ENCODE peak calls at places on chromosomes 11 and 22, in four cellular contexts. C, O, Z and T are unnamed samples.

GRCh38 chr22:47006433-47006832 is 244.0 kb downstream of the TBC1D22A start:
- DNase-seq in Z (no peak), C (no peak), O (no peak), T (no peak)

GRCh38 chr22:35518781-35519180 is 21.9 kb upstream of the RASD2 start:
- DNase-seq in Z (no peak), O (no peak), C (no peak), T (no peak)

GRCh38 chr11:86499723-86500129 is 125.0 kb downstream of the CCDC81 start:
- DNase-seq in C (no peak), Z (no peak), O (no peak), T (no peak)

GRCh38 chr11:20762980-20763379 is 93.6 kb downstream of the NELL1 start:
- DNase-seq in Z (no peak), C (no peak), O (no peak), T (no peak)

GRCh38 chr11:103013426-103013825 is 57.9 kb upstream of the MMP13 start:
- DNase-seq in O (no peak), C (peak), Z (no peak), T (peak)

GRCh38 chr11:10623797-10624761 is 55.6 kb upstream of the LYVE1 start:
- DNase-seq in Z (peak), O (no peak), C (peak), T (peak)

GRCh38 chr11:104332110-104332509 is 168.2 kb upstream of the PDGFD start:
- DNase-seq in Z (no peak), C (no peak), O (no peak), T (no peak)

GRCh38 chr11:71305041-71305440 is 52.7 kb upstream of the SHANK2 start:
- DNase-seq in O (no peak), Z (no peak), C (no peak), T (no peak)

GRCh38 chr22:31289335-31289734 is 3.0 kb downstream of the PIK3IP1 start:
- DNase-seq in O (no peak), C (no peak), Z (no peak), T (no peak)

GRCh38 chr11:96341237-96342130 is 1.5 kb downstream of the MAML2 start:
- DNase-seq in C (peak), O (peak), Z (peak), T (peak)

GRCh38 chr11:26704249-26704648 is 17.6 kb downstream of the SLC5A12 start:
- DNase-seq in O (peak), Z (no peak), C (no peak), T (peak)

GRCh38 chr22:33883561-33883960 is 36.7 kb downstream of the LARGE1 start:
- DNase-seq in Z (no peak), C (no peak), O (peak), T (no peak)

GRCh38 chr11:12785901-12786300 is 111.7 kb downstream of the TEAD1 start:
- DNase-seq in C (no peak), Z (no peak), O (no peak), T (no peak)

GRCh38 chr11:17810736-17811135 is 76.2 kb downstream of the KCNC1 start:
- DNase-seq in Z (peak), O (peak), C (peak), T (peak)

GRCh38 chr11:69209936-69210659 is 54.4 kb downstream of the SMIM38 start:
- DNase-seq in C (no peak), Z (no peak), O (no peak), T (no peak)

GRCh38 chr11:8809185-8809584 is 101.8 kb upstream of the AKIP1 start:
- DNase-seq in C (no peak), O (peak), Z (peak), T (peak)

GRCh38 chr22:50277761-50278160 is 7.6 kb upstream of the MAPK11 start:
- DNase-seq in O (no peak), C (no peak), Z (no peak), T (no peak)

GRCh38 chr11:99505319-99505718 is 484.6 kb downstream of the CNTN5 start:
- DNase-seq in C (peak), O (no peak), Z (peak), T (peak)

GRCh38 chr11:10500757-10501684 is 40.0 kb downstream of the RNF141 start:
- DNase-seq in C (no peak), Z (no peak), O (no peak), T (no peak)

GRCh38 chr11:116364357-116364756 is 408.4 kb downstream of the BUD13 start:
- DNase-seq in C (no peak), Z (no peak), O (no peak), T (no peak)

GRCh38 chr22:44286673-44287072 is 26.1 kb downstream of the SHISAL1 start:
- DNase-seq in O (peak), C (no peak), Z (no peak), T (no peak)

GRCh38 chr22:23767673-23768548 is at the start of gene CHCHD10:
- DNase-seq in O (no peak), Z (peak), C (peak), T (peak)

GRCh38 chr22:25143161-25144076 is 56.2 kb upstream of the CRYBB3 start:
- DNase-seq in C (peak), Z (no peak), O (no peak), T (no peak)

GRCh38 chr11:111443640-111444039 is 64.6 kb upstream of the POU2AF1 start:
- DNase-seq in O (no peak), Z (no peak), C (no peak), T (no peak)

GRCh38 chr22:24592846-24593809 is at the start of gene LRRC75B:
- DNase-seq in Z (peak), C (peak), O (peak), T (peak)

GRCh38 chr11:36792870-36793541 is 195.0 kb upstream of the RAG2 start:
- DNase-seq in Z (peak), C (no peak), O (no peak), T (no peak)

GRCh38 chr11:36791957-36792356 is 193.9 kb upstream of the RAG2 start:
- DNase-seq in C (no peak), Z (no peak), O (no peak), T (no peak)

GRCh38 chr11:36790450-36790849 is 192.4 kb upstream of the RAG2 start:
- DNase-seq in Z (peak), O (no peak), C (no peak), T (no peak)

GRCh38 chr11:36793542-36793926 is 195.5 kb upstream of the RAG2 start:
- DNase-seq in Z (peak), O (no peak), C (no peak), T (no peak)
- TF ChIP-seq CTCF in Z (peak), O (no peak), C (peak), T (peak)

GRCh38 chr22:28802595-28803087 is 2.3 kb upstream of the XBP1 start:
- DNase-seq in Z (no peak), C (no peak), O (no peak), T (no peak)
- H3K4me3 ChIP-seq in Z (no peak), C (no peak), O (no peak), T (no peak)

GRCh38 chr11:43577566-43578264 is 102.8 kb upstream of the HSD17B12 start:
- DNase-seq in C (no peak), O (no peak), Z (no peak), T (no peak)

GRCh38 chr11:43580735-43581369 is 99.7 kb upstream of the HSD17B12 start:
- DNase-seq in C (no peak), Z (no peak), O (no peak), T (no peak)

GRCh38 chr11:43579919-43580276 is 100.6 kb upstream of the HSD17B12 start:
- DNase-seq in Z (no peak), C (no peak), O (no peak), T (no peak)

GRCh38 chr11:43578346-43579170 is 102.0 kb upstream of the HSD17B12 start:
- DNase-seq in C (peak), Z (peak), O (peak), T (peak)

GRCh38 chr11:43579171-43579918 is 101.2 kb upstream of the HSD17B12 start:
- DNase-seq in C (peak), Z (peak), O (peak), T (peak)
- TF ChIP-seq CTCF in C (peak), Z (peak), O (peak), T (peak)

GRCh38 chr11:95149659-95150294 is 60.1 kb downstream of the ENDOD1 start:
- DNase-seq in Z (no peak), O (peak), C (peak), T (peak)
- H3K4me3 ChIP-seq in Z (no peak), O (peak), C (no peak), T (no peak)

GRCh38 chr22:37776639-37777005 is 31.1 kb upstream of the GCAT start:
- DNase-seq in O (no peak), Z (no peak), C (no peak), T (no peak)
- TF ChIP-seq CTCF in O (no peak), Z (no peak), C (no peak), T (no peak)

DNA sequence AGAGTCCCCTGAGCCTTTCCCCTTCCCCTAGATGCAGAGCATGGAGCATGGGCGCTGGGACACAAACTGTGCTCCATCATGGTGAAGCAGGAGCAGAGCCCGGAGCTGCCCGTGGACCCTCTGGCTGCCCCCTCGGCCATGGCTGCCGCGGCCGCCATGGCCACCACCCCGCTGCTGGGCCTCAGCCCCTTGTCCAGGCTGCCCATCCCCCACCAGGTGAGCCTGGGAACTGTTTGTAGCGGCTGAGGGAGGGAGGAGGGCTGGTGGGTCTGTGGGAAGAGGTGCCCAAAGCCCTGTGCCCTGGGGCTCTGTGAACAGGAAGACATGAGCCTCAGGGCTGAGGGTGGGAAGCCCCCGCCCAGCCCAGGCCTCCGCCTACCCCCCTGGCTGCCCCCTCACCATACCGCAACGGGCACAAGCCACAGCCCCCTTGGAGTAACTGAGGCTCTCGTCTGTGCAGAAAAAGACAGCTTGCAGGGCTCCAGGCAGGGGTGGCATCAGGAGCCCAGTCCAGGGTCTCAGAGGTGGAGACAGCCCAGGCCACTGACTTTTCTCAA is 30.4 kb downstream of the CREB3L1 start:
- DNase-seq in C (no peak), O (no peak), Z (no peak), T (no peak)
- H3K4me3 ChIP-seq in C (no peak), O (no peak), Z (no peak), T (no peak)

GRCh38 chr11:127073621-127074020 is 73.1 kb upstream of the KIRREL3 start:
- DNase-seq in C (no peak), Z (no peak), O (no peak), T (no peak)

GRCh38 chr11:127071606-127072005 is 71.0 kb upstream of the KIRREL3 start:
- DNase-seq in Z (no peak), O (no peak), C (no peak), T (no peak)

GRCh38 chr11:127070808-127071207 is 70.2 kb upstream of the KIRREL3 start:
- DNase-seq in O (no peak), Z (no peak), C (no peak), T (no peak)

GRCh38 chr11:127074151-127074761 is 73.7 kb upstream of the KIRREL3 start:
- DNase-seq in C (peak), Z (peak), O (peak), T (peak)
- TF ChIP-seq CTCF in C (no peak), Z (no peak), O (peak), T (peak)

DNA sequence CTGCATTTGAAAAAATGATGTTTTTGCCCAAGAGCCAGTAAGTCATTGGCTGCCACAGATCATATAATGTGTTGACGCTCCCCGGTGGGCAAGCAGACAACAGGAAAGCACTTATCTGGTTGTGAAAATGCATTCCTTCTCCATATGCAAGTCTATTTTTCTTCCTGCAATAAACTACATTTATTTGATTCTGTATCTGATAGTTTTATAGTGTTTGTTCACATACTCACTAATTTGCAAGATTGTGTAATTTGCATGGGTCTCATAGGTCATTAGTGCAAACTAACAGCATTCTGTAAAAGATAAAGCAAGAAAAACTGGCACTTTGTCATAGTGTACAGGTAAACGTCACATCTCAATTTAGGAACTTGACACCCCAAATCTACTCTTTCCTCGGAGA is 200.9 kb downstream of the CADM1 start:
- DNase-seq in C (no peak), Z (no peak), O (no peak), T (no peak)
- H3K4me3 ChIP-seq in C (no peak), Z (no peak), O (no peak), T (no peak)

DNA sequence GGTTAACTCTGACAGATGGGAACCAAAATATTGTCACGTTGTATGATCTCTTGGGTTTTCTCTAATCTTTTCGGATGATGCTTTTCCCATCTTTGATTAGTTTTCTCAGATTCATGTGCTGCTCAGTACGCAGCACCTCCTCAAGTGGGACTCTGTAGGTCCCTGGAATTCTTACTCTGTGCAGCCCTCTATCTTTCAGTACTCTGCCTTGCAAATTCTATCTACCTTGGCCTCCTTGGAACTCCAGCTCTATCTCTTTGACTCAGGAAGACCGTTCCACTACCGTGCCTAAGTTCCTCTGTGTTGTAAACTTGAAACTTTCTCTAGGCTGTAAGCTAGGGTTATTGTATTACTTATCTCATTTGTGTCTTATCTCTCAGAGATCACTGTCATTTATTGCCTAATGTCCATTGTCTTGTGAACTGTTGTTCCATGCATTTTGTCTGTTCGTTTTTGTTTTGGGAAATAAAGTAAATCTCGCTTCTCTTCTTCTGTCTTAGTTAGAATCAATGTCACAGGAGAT is 20.1 kb upstream of the CHORDC1 start:
- DNase-seq in Z (no peak), C (no peak), O (no peak), T (no peak)
- TF ChIP-seq CTCF in Z (no peak), C (no peak), O (no peak), T (no peak)